ENCODE peak calls at places on chromosomes 6 and 20, in five cellular contexts. One of them, this sample, is unnamed.

GRCh38 chr20:47561175-47561574 is 59.5 kb downstream of the NCOA3 start:
- DNase-seq in prostate gland: no peak
- DNase-seq in SK-N-SH: no peak
- DNase-seq in heart left ventricle: no peak
- DNase-seq in small intestine: no peak
- DNase-seq in this sample: no peak

GRCh38 chr20:64102647-64103354 is 4.6 kb downstream of the NPBWR2 start:
- DNase-seq in prostate gland: no peak
- DNase-seq in SK-N-SH: no peak
- DNase-seq in heart left ventricle: peak; percentile 25
- DNase-seq in small intestine: no peak
- DNase-seq in this sample: peak; percentile 4

GRCh38 chr20:57883761-57884160 is 173.9 kb upstream of the PMEPA1 start:
- DNase-seq in prostate gland: no peak
- DNase-seq in SK-N-SH: no peak
- DNase-seq in heart left ventricle: no peak
- DNase-seq in small intestine: no peak
- DNase-seq in this sample: no peak

GRCh38 chr6:45441811-45442453 is 64.2 kb upstream of the SUPT3H start:
- DNase-seq in prostate gland: no peak
- DNase-seq in SK-N-SH: no peak
- DNase-seq in heart left ventricle: no peak
- DNase-seq in small intestine: peak; percentile 5
- DNase-seq in this sample: no peak

GRCh38 chr6:30613251-30614043 is 3.6 kb downstream of the PPP1R10 start:
- DNase-seq in prostate gland: no peak
- DNase-seq in SK-N-SH: no peak
- DNase-seq in heart left ventricle: no peak
- DNase-seq in small intestine: no peak
- DNase-seq in this sample: no peak

GRCh38 chr6:72466471-72466870 is 155.4 kb upstream of the KCNQ5 start:
- DNase-seq in prostate gland: no peak
- DNase-seq in SK-N-SH: no peak
- DNase-seq in heart left ventricle: no peak
- DNase-seq in small intestine: no peak
- DNase-seq in this sample: no peak

GRCh38 chr20:43549416-43550136 is 9.3 kb upstream of the SGK2 start:
- DNase-seq in prostate gland: no peak
- DNase-seq in SK-N-SH: no peak
- DNase-seq in heart left ventricle: no peak
- DNase-seq in small intestine: no peak
- DNase-seq in this sample: no peak

GRCh38 chr20:46010491-46011405 is 2.0 kb downstream of the MMP9 start:
- DNase-seq in prostate gland: no peak
- DNase-seq in SK-N-SH: peak; percentile 75
- DNase-seq in heart left ventricle: no peak
- DNase-seq in small intestine: no peak
- DNase-seq in this sample: peak; percentile 38

GRCh38 chr20:2799271-2799670 is 1.2 kb downstream of the CPXM1 start:
- DNase-seq in prostate gland: no peak
- DNase-seq in SK-N-SH: no peak
- DNase-seq in heart left ventricle: no peak
- DNase-seq in small intestine: no peak
- DNase-seq in this sample: no peak

GRCh38 chr20:32984196-32984595 is 20.0 kb downstream of the SUN5 start:
- DNase-seq in prostate gland: no peak
- DNase-seq in SK-N-SH: no peak
- DNase-seq in heart left ventricle: no peak
- DNase-seq in small intestine: no peak
- DNase-seq in this sample: no peak

GRCh38 chr20:25198663-25199363 is 3.3 kb downstream of the ENTPD6 start:
- DNase-seq in prostate gland: no peak
- DNase-seq in SK-N-SH: no peak
- DNase-seq in heart left ventricle: peak; percentile 83
- DNase-seq in small intestine: no peak
- DNase-seq in this sample: no peak

GRCh38 chr6:44416103-44416502 is 28.6 kb downstream of the CDC5L start:
- DNase-seq in prostate gland: no peak
- DNase-seq in SK-N-SH: no peak
- DNase-seq in heart left ventricle: no peak
- DNase-seq in small intestine: peak; percentile 20
- DNase-seq in this sample: no peak

GRCh38 chr20:38714308-38714707 is 10.0 kb upstream of the SLC32A1 start:
- DNase-seq in prostate gland: no peak
- DNase-seq in SK-N-SH: no peak
- DNase-seq in heart left ventricle: no peak
- DNase-seq in small intestine: no peak
- DNase-seq in this sample: no peak

GRCh38 chr6:37582309-37582708 is 82.6 kb upstream of the CCDC167 start:
- DNase-seq in prostate gland: no peak
- DNase-seq in SK-N-SH: no peak
- DNase-seq in heart left ventricle: no peak
- DNase-seq in small intestine: no peak
- DNase-seq in this sample: no peak

GRCh38 chr20:57810511-57811372 is 100.9 kb upstream of the PMEPA1 start:
- DNase-seq in prostate gland: no peak
- DNase-seq in SK-N-SH: no peak
- DNase-seq in heart left ventricle: no peak
- DNase-seq in small intestine: peak; percentile 67
- DNase-seq in this sample: no peak

GRCh38 chr20:61759286-61760065 is 306.2 kb downstream of the TAF4 start:
- DNase-seq in prostate gland: no peak
- DNase-seq in SK-N-SH: no peak
- DNase-seq in heart left ventricle: no peak
- DNase-seq in small intestine: no peak
- DNase-seq in this sample: no peak

GRCh38 chr6:158095031-158095430 is 73.0 kb downstream of the SERAC1 start:
- DNase-seq in prostate gland: no peak
- DNase-seq in SK-N-SH: no peak
- DNase-seq in heart left ventricle: no peak
- DNase-seq in small intestine: no peak
- DNase-seq in this sample: no peak

GRCh38 chr20:51306521-51307358 is 235.8 kb downstream of the NFATC2 start:
- DNase-seq in prostate gland: peak; percentile 72
- DNase-seq in SK-N-SH: peak; percentile 90
- DNase-seq in heart left ventricle: peak; percentile 69
- DNase-seq in small intestine: peak; percentile 68
- DNase-seq in this sample: peak; percentile 60

GRCh38 chr20:19907326-19908056 is 109.7 kb upstream of the NAA20 start:
- DNase-seq in prostate gland: no peak
- DNase-seq in SK-N-SH: no peak
- DNase-seq in heart left ventricle: peak; percentile 75
- DNase-seq in small intestine: no peak
- DNase-seq in this sample: no peak

GRCh38 chr20:59829415-59830106 is 103.9 kb downstream of the SYCP2 start:
- DNase-seq in prostate gland: no peak
- DNase-seq in SK-N-SH: no peak
- DNase-seq in heart left ventricle: no peak
- DNase-seq in small intestine: no peak
- DNase-seq in this sample: no peak

GRCh38 chr20:9927224-9927623 is 88.3 kb upstream of the PAK5 start:
- DNase-seq in prostate gland: peak; percentile 39
- DNase-seq in SK-N-SH: no peak
- DNase-seq in heart left ventricle: no peak
- DNase-seq in small intestine: no peak
- DNase-seq in this sample: no peak
- H3K9me3 ChIP-seq in prostate gland: no peaks in the 10 kb centered on the region
- H3K9me3 ChIP-seq in SK-N-SH: no peaks in the 10 kb centered on the region
- H3K9me3 ChIP-seq in heart left ventricle: no peaks in the 10 kb centered on the region
- H3K9me3 ChIP-seq in small intestine: no peaks in the 10 kb centered on the region
- H3K9me3 ChIP-seq in this sample: no peaks in the 10 kb centered on the region

DNA sequence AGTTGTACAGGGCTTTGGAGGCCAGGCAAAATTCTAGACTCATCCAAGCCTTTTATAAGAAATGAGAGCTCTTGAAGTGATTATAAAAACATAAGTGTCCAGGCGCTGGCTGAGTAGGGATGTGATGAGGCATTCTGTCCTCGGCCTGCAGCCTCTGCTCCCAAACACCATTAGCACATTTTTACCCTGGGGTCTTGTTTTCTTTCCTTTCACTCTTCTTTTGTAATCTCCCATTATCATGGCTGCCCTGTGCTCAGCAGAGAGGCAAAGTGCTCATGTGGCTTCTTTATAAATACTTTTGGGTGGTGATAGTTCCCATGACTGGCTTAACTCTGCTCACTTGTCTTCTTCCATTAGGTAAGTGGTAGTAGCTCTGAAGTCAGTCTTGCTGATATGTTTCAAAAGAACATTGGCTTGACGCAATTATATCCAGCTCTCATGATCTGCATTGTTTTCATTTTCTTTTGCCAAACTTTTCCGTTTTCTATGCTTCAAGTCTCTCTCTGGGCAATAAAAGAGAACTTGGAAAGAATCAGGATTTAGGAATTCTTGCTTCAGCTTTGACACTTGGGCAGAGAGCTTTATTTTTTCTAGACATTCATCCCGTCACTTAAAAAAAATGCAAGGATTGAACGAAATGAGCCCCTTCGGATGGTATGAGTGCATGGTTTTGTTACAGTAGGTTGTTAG is 61.1 kb downstream of the CAP2 start:
- DNase-seq in prostate gland: no peak
- DNase-seq in SK-N-SH: no peak
- DNase-seq in heart left ventricle: no peak
- DNase-seq in small intestine: no peak
- DNase-seq in this sample: no peak
- H3K9me3 ChIP-seq in prostate gland: no peaks in the 10 kb centered on the region
- H3K9me3 ChIP-seq in SK-N-SH: no peaks in the 10 kb centered on the region
- H3K9me3 ChIP-seq in heart left ventricle: no peaks in the 10 kb centered on the region
- H3K9me3 ChIP-seq in small intestine: no peaks in the 10 kb centered on the region
- H3K9me3 ChIP-seq in this sample: no peaks in the 10 kb centered on the region

DNA sequence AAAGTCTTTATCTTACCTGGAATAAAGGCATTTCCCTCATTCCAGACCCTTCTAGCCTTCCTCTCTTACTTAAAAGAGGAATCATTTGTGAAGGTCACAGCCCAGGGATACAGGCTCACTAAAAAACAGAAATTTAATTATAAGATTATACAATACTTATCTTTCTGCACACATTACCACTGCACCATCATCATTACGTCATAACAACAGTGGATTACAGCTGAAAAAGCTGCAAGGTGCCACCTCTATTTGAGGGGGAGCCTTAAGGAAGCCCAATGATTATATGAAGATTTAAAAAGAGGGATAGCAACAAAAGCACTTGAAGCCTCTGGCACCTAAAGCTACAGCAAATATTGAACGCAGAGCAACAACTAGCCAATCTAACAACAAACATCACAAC is 452.9 kb upstream of the EYS start:
- DNase-seq in prostate gland: no peak
- DNase-seq in SK-N-SH: no peak
- DNase-seq in heart left ventricle: no peak
- DNase-seq in small intestine: no peak
- DNase-seq in this sample: no peak
- H3K9me3 ChIP-seq in prostate gland: no peaks in the 10 kb centered on the region
- H3K9me3 ChIP-seq in SK-N-SH: peaks cover 5% of the 10 kb centered on the region
- H3K9me3 ChIP-seq in heart left ventricle: peaks cover 19% of the 10 kb centered on the region
- H3K9me3 ChIP-seq in small intestine: no peaks in the 10 kb centered on the region
- H3K9me3 ChIP-seq in this sample: peaks cover 4% of the 10 kb centered on the region

GRCh38 chr6:6909111-6909510 is 198.7 kb upstream of the RREB1 start:
- DNase-seq in prostate gland: no peak
- DNase-seq in SK-N-SH: no peak
- DNase-seq in heart left ventricle: no peak
- DNase-seq in small intestine: no peak
- DNase-seq in this sample: no peak
- H3K9me3 ChIP-seq in prostate gland: no peaks in the 10 kb centered on the region
- H3K9me3 ChIP-seq in SK-N-SH: no peaks in the 10 kb centered on the region
- H3K9me3 ChIP-seq in heart left ventricle: no peaks in the 10 kb centered on the region
- H3K9me3 ChIP-seq in small intestine: no peaks in the 10 kb centered on the region
- H3K9me3 ChIP-seq in this sample: no peaks in the 10 kb centered on the region

DNA sequence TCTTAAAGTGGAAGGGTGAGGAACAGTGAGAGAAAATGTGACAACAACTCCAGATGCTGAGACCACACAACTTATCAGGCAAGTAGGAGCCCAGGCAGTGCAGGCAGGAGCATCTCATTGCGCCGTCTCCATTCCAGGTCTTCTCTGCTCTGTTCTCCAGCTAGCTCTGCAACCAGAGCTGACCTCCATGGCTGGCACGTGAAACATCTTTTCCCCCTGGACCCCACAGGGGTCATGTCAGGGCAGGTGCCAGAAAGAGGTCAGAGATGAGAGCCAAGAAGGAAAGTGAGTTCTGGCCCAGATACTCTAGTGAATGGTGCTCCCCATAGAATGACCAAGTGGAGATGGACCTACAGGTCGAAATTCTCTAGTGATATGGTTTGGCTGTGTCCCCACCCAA is 281.4 kb downstream of the SMOC2 start:
- DNase-seq in prostate gland: no peak
- DNase-seq in SK-N-SH: no peak
- DNase-seq in heart left ventricle: no peak
- DNase-seq in small intestine: no peak
- DNase-seq in this sample: no peak
- H3K9me3 ChIP-seq in prostate gland: no peaks in the 10 kb centered on the region
- H3K9me3 ChIP-seq in SK-N-SH: no peaks in the 10 kb centered on the region
- H3K9me3 ChIP-seq in heart left ventricle: no peaks in the 10 kb centered on the region
- H3K9me3 ChIP-seq in small intestine: no peaks in the 10 kb centered on the region
- H3K9me3 ChIP-seq in this sample: no peaks in the 10 kb centered on the region

GRCh38 chr20:30815577-30816181 is 441.8 kb upstream of the DEFB115 start:
- DNase-seq in prostate gland: no peak
- DNase-seq in SK-N-SH: peak; percentile 53
- DNase-seq in heart left ventricle: no peak
- DNase-seq in small intestine: no peak
- DNase-seq in this sample: no peak
- H3K9me3 ChIP-seq in prostate gland: no peaks in the 10 kb centered on the region
- H3K9me3 ChIP-seq in SK-N-SH: peaks cover 3% of the 10 kb centered on the region
- H3K9me3 ChIP-seq in heart left ventricle: no peaks in the 10 kb centered on the region
- H3K9me3 ChIP-seq in small intestine: peaks cover 7% of the 10 kb centered on the region
- H3K9me3 ChIP-seq in this sample: no peaks in the 10 kb centered on the region

This sample was measured in T-helper 17 cell.